ENCODE peak calls at places on chromosomes 3 and 15, in seven cellular contexts. W is fibroblast of the conjunctiva; B is neural crest cell; G is activated gamma-delta T cell treated with Interleukin-2 at 50 U/mL for 16 hours; H is activated CD4-positive, alpha-beta memory T cell treated with anti-CD3 and anti-CD28 coated beads, Interleukin-2, amount 10 ng/mL, durations not matched to agents 7 days and 5 days; J is M059J; T is fibroblast of mammary gland. N is an unnamed sample.

GRCh38 chr3:196440696-196441095 is 8.5 kb upstream of the UBXN7 start:
- DNase-seq in W (no peak), B (no peak), G (no peak), H (no peak), J (no peak), T (peak), N (no peak)

GRCh38 chr3:146803746-146804145 is 198.6 kb upstream of the PLSCR5 start:
- DNase-seq in W (peak), B (no peak), G (no peak), H (no peak), J (peak), T (peak), N (no peak)

GRCh38 chr3:40653878-40654277 is 129.1 kb downstream of the ZNF621 start:
- DNase-seq in W (no peak), B (no peak), G (no peak), H (no peak), J (no peak), T (no peak), N (no peak)

GRCh38 chr3:19254189-19254588 is 105.9 kb downstream of the KCNH8 start:
- DNase-seq in W (no peak), B (no peak), G (no peak), H (no peak), J (no peak), T (no peak), N (no peak)

GRCh38 chr3:37197810-37198371 is 23.5 kb upstream of the LRRFIP2 start:
- DNase-seq in W (no peak), B (no peak), G (no peak), H (no peak), J (peak), T (peak), N (no peak)

GRCh38 chr3:126551066-126551838 is 7.5 kb downstream of the C3orf22 start:
- DNase-seq in W (no peak), B (no peak), G (no peak), H (peak), J (no peak), T (no peak), N (no peak)

GRCh38 chr3:104855702-104856101 is 511.0 kb upstream of the ALCAM start:
- DNase-seq in W (no peak), B (no peak), G (no peak), H (no peak), J (no peak), T (no peak), N (no peak)

GRCh38 chr15:65532738-65533051 is 2.4 kb downstream of the HACD3 start:
- DNase-seq in W (no peak), B (no peak), G (no peak), H (no peak), J (peak), T (peak), N (peak)

GRCh38 chr15:58273104-58273503 is 134.9 kb downstream of the AQP9 start:
- DNase-seq in W (no peak), B (no peak), G (no peak), H (no peak), J (no peak), T (no peak), N (no peak)

GRCh38 chr15:48086162-48086561 is 34.6 kb upstream of the SLC24A5 start:
- DNase-seq in W (no peak), B (no peak), G (no peak), H (no peak), J (no peak), T (no peak), N (no peak)

GRCh38 chr3:57951106-57951882 is 56.9 kb upstream of the FLNB start:
- DNase-seq in W (peak), B (no peak), G (no peak), H (no peak), J (peak), T (peak), N (no peak)

GRCh38 chr3:49025005-49025792 is 3.3 kb downstream of the NDUFAF3 start:
- DNase-seq in W (no peak), B (no peak), G (no peak), H (no peak), J (no peak), T (no peak), N (no peak)

GRCh38 chr3:154242766-154243165 is 81.5 kb downstream of the DHX36 start:
- DNase-seq in W (no peak), B (no peak), G (no peak), H (no peak), J (no peak), T (no peak), N (no peak)

GRCh38 chr15:75731248-75732100 is 18.8 kb upstream of the CSPG4 start:
- DNase-seq in W (no peak), B (no peak), G (no peak), H (no peak), J (no peak), T (peak), N (no peak)

GRCh38 chr3:82130056-82130455 is 368.6 kb upstream of the GBE1 start:
- DNase-seq in W (no peak), B (no peak), G (no peak), H (no peak), J (no peak), T (no peak), N (no peak)

GRCh38 chr3:42656680-42657610 is 3.4 kb downstream of the ZBTB47 start:
- DNase-seq in W (no peak), B (no peak), G (no peak), H (no peak), J (no peak), T (no peak), N (no peak)

GRCh38 chr15:81270781-81271491 is 53.0 kb downstream of the STARD5 start:
- DNase-seq in W (no peak), B (no peak), G (no peak), H (no peak), J (no peak), T (peak), N (no peak)

GRCh38 chr3:172332256-172333041 is 115.8 kb downstream of the GHSR start:
- DNase-seq in W (peak), B (peak), G (peak), H (peak), J (peak), T (peak), N (peak)

GRCh38 chr3:67362686-67363085 is 291.7 kb downstream of the SUCLG2 start:
- DNase-seq in W (no peak), B (no peak), G (no peak), H (peak), J (peak), T (no peak), N (no peak)

GRCh38 chr3:108461641-108462040 is 48.8 kb downstream of the MYH15 start:
- DNase-seq in W (no peak), B (no peak), G (no peak), H (no peak), J (no peak), T (peak), N (no peak)

GRCh38 chr3:153285194-153285641 is 123.2 kb downstream of the RAP2B start:
- DNase-seq in W (no peak), B (no peak), G (no peak), H (no peak), J (peak), T (peak), N (no peak)

GRCh38 chr3:140378571-140379340 is 299.1 kb upstream of the TRIM42 start:
- DNase-seq in W (no peak), B (no peak), G (no peak), H (no peak), J (peak), T (peak), N (no peak)

GRCh38 chr3:42302924-42303634 is 37.1 kb upstream of the CCK start:
- DNase-seq in W (no peak), B (no peak), G (no peak), H (no peak), J (no peak), T (no peak), N (no peak)

GRCh38 chr3:152183473-152183872 is 85.3 kb upstream of the MBNL1 start:
- DNase-seq in W (peak), B (peak), G (peak), H (peak), J (peak), T (peak), N (peak)

GRCh38 chr3:57856675-57857074 is 100.6 kb downstream of the SLMAP start:
- DNase-seq in W (no peak), B (no peak), G (no peak), H (no peak), J (peak), T (peak), N (peak)

GRCh38 chr3:14508966-14509795 is 31.0 kb downstream of the GRIP2 start:
- DNase-seq in W (no peak), B (peak), G (peak), H (peak), J (peak), T (peak), N (peak)

GRCh38 chr3:129597792-129598381 is 8.6 kb downstream of the PLXND1 start:
- DNase-seq in W (no peak), B (no peak), G (no peak), H (no peak), J (peak), T (no peak), N (no peak)

GRCh38 chr15:57735891-57736290 is 29.4 kb downstream of the POLR2M start:
- DNase-seq in W (no peak), B (no peak), G (no peak), H (no peak), J (no peak), T (no peak), N (no peak)

GRCh38 chr15:29131336-29132109 is 138.1 kb downstream of the NSMCE3 start:
- DNase-seq in W (no peak), B (no peak), G (no peak), H (no peak), J (no peak), T (no peak), N (no peak)

GRCh38 chr3:189690237-189690636 is 59.0 kb downstream of the TP63 start:
- DNase-seq in W (no peak), B (no peak), G (no peak), H (no peak), J (no peak), T (no peak), N (no peak)

GRCh38 chr15:69304176-69304533 is 5.4 kb downstream of the PAQR5 start:
- DNase-seq in W (peak), B (no peak), G (no peak), H (no peak), J (peak), T (peak), N (no peak)

N was measured in CD4-positive, CD25-positive, alpha-beta regulatory T cell.